ENCODE peak calls at places on chromosomes 5 and 9, in ten cellular contexts. A, C, R, X, P, D, T, L, S and M are unnamed samples. For H3K27me3, the result is how much of the 10 kb centered on the place peaks cover.

GRCh38 chr9:113479150-113479761 is 15.7 kb downstream of the RGS3 start:
- DNase-seq in A (peak), C (no peak), R (peak), X (no peak), P (peak), D (no peak), T (no peak), L (no peak), S (no peak), M (no peak)

GRCh38 chr5:82313016-82313415 is 34.9 kb upstream of the RPS23 start:
- DNase-seq in A (no peak), C (no peak), R (no peak), X (peak), P (no peak), D (no peak), T (no peak), L (no peak), S (no peak), M (no peak)

GRCh38 chr9:126927419-126927818 is 12.8 kb downstream of the RALGPS1 start:
- DNase-seq in A (no peak), C (no peak), R (no peak), X (no peak), P (no peak), D (no peak), T (no peak), L (no peak), S (no peak), M (peak)

GRCh38 chr9:94805585-94805984 is 79.1 kb downstream of the AOPEP start:
- DNase-seq in A (no peak), C (no peak), R (no peak), X (peak), P (no peak), D (no peak), T (no peak), L (peak), S (no peak), M (no peak)

GRCh38 chr5:144203750-144204596 is 33.3 kb downstream of the KCTD16 start:
- DNase-seq in A (peak), C (no peak), R (peak), X (peak), P (no peak), D (no peak), T (no peak), L (peak), S (no peak), M (no peak)

GRCh38 chr5:119332978-119333401 is 22.8 kb upstream of the TNFAIP8 start:
- DNase-seq in A (peak), C (no peak), R (no peak), X (no peak), P (no peak), D (no peak), T (no peak), L (no peak), S (no peak), M (no peak)

GRCh38 chr5:169395136-169395535 is 94.2 kb upstream of the SLIT3 start:
- DNase-seq in A (no peak), C (no peak), R (no peak), X (no peak), P (no peak), D (no peak), T (no peak), L (no peak), S (no peak), M (no peak)

GRCh38 chr9:98251554-98251953 is 3.9 kb downstream of the TBC1D2 start:
- DNase-seq in A (no peak), C (no peak), R (no peak), X (peak), P (no peak), D (no peak), T (no peak), L (no peak), S (no peak), M (no peak)

GRCh38 chr5:173395257-173395932 is 67.2 kb upstream of the STC2 start:
- DNase-seq in A (no peak), C (no peak), R (no peak), X (peak), P (no peak), D (no peak), T (no peak), L (no peak), S (no peak), M (no peak)

GRCh38 chr5:74865799-74866652 is at the start of gene FAM169A:
- DNase-seq in A (peak), C (peak), R (peak), X (no peak), P (peak), D (peak), T (peak), L (peak), S (peak), M (peak)

GRCh38 chr5:81698806-81699205 is 52.1 kb downstream of the SSBP2 start:
- DNase-seq in A (no peak), C (no peak), R (no peak), X (no peak), P (no peak), D (no peak), T (no peak), L (no peak), S (no peak), M (no peak)

GRCh38 chr5:172178301-172179031 is 9.6 kb downstream of the STK10 start:
- DNase-seq in A (peak), C (no peak), R (peak), X (no peak), P (no peak), D (peak), T (no peak), L (no peak), S (no peak), M (no peak)

DNA sequence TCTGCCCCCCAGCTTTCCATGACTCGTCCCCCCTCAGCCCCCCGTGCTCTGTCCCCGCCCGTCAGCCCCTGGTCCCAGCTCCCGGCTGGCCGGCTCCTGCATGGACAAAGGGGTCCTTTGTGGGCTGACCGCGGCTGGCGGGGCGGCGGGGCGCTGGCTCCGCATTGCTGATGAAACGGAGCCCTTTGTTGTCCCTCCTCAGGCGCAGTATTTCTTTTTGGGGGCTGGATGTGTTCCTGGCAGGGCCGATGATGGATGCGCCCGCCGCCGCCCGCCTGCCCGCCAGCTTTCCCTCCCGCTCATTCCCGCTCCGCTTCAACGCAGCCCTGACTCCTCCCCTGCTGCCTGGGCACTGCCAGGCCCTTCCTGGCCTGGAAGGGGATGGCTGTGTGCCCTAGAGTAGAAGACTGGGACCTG is 28.8 kb downstream of the CXXC5 start:
- DNase-seq in A (no peak), C (no peak), R (no peak), X (no peak), P (no peak), D (no peak), T (no peak), L (peak), S (no peak), M (no peak)
- H3K27me3 ChIP-seq in A (under half), C (under half), R (under half), X (under half), P (under half), D (under half), T (under half), L (under half), S (under half), M (under half)

GRCh38 chr5:124114911-124115310 is 602.9 kb downstream of the CSNK1G3 start:
- DNase-seq in A (no peak), C (no peak), R (no peak), X (no peak), P (no peak), D (no peak), T (no peak), L (no peak), S (no peak), M (no peak)
- H3K27me3 ChIP-seq in A (under half), C (under half), R (under half), X (under half), P (under half), D (under half), T (under half), L (under half), S (under half), M (under half)

GRCh38 chr5:150189728-150190502 is at the start of gene SLC6A7:
- DNase-seq in A (no peak), C (no peak), R (no peak), X (no peak), P (no peak), D (no peak), T (no peak), L (peak), S (no peak), M (no peak)
- H3K27me3 ChIP-seq in A (under half), C (under half), R (under half), X (under half), P (under half), D (under half), T (under half), L (under half), S (under half), M (under half)

GRCh38 chr9:25584611-25585010 is 93.6 kb downstream of the TUSC1 start:
- DNase-seq in A (no peak), C (no peak), R (no peak), X (no peak), P (no peak), D (no peak), T (no peak), L (no peak), S (no peak), M (no peak)
- H3K27me3 ChIP-seq in A (under half), C (under half), R (under half), X (under half), P (under half), D (under half), T (under half), L (under half), S (under half), M (under half)

GRCh38 chr9:134637696-134638502 is 3.7 kb upstream of the COL5A1 start:
- DNase-seq in A (no peak), C (peak), R (no peak), X (no peak), P (no peak), D (no peak), T (peak), L (no peak), S (no peak), M (no peak)

GRCh38 chr9:134640491-134641172 is 971 bp upstream of the COL5A1 start:
- DNase-seq in A (no peak), C (no peak), R (no peak), X (no peak), P (no peak), D (no peak), T (no peak), L (no peak), S (no peak), M (no peak)

GRCh38 chr9:134639994-134640393 is 1.6 kb upstream of the COL5A1 start:
- DNase-seq in A (no peak), C (no peak), R (no peak), X (no peak), P (no peak), D (no peak), T (no peak), L (no peak), S (no peak), M (no peak)

GRCh38 chr9:134637241-134637640 is 4.4 kb upstream of the COL5A1 start:
- DNase-seq in A (no peak), C (peak), R (no peak), X (no peak), P (no peak), D (peak), T (peak), L (no peak), S (no peak), M (peak)

GRCh38 chr9:134638503-134639090 is 3.0 kb upstream of the COL5A1 start:
- DNase-seq in A (no peak), C (no peak), R (no peak), X (no peak), P (no peak), D (no peak), T (no peak), L (no peak), S (no peak), M (no peak)
- H3K27me3 ChIP-seq in A (under half), C (under half), R (under half), X (under half), P (under half), D (under half), T (under half), L (under half), S (under half), M (under half)

GRCh38 chr5:115815693-115816225 is 700 bp downstream of the CDO1 start:
- DNase-seq in A (no peak), C (no peak), R (no peak), X (no peak), P (no peak), D (no peak), T (peak), L (peak), S (peak), M (peak)
- H3K27me3 ChIP-seq in A (under half), C (half or more), R (under half), X (under half), P (under half), D (under half), T (under half), L (under half), S (under half), M (under half)

DNA sequence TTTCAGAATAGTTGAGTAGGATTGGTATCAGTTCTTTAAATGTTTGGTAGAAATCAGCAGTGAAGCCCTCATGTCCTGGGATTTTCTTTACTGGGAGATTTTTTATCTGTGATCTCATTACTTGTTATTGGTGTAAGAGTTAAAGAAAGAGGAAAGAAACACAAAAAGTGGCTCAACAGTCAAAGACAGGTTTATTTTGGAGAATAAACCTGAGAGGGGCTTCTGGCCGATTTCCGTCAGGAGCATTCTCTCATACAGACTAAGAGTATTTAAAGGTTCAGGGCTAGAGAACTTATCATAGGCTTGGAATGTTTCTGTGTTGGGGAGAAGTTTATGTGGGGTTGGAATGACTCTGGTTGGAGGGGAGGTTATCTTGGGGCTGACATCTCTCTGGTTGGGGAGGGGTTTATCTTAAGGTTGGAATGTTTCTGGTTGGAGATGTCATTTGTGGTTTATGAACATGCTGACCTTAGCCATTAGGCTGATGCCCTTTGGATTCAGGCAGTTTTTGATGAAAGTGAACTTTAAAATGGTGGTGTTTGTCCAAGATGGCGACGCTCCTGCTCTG is 62.5 kb downstream of the CFAP95 start:
- DNase-seq in A (no peak), C (no peak), R (no peak), X (no peak), P (no peak), D (no peak), T (no peak), L (no peak), S (no peak), M (no peak)
- H3K27me3 ChIP-seq in A (under half), C (under half), R (under half), X (under half), P (under half), D (under half), T (under half), L (under half), S (under half), M (under half)

GRCh38 chr9:136275655-136276429 is 28.1 kb downstream of the CCDC187 start:
- DNase-seq in A (no peak), C (no peak), R (peak), X (no peak), P (no peak), D (no peak), T (no peak), L (peak), S (no peak), M (no peak)
- H3K27me3 ChIP-seq in A (under half), C (under half), R (under half), X (under half), P (under half), D (under half), T (under half), L (half or more), S (under half), M (under half)

DNA sequence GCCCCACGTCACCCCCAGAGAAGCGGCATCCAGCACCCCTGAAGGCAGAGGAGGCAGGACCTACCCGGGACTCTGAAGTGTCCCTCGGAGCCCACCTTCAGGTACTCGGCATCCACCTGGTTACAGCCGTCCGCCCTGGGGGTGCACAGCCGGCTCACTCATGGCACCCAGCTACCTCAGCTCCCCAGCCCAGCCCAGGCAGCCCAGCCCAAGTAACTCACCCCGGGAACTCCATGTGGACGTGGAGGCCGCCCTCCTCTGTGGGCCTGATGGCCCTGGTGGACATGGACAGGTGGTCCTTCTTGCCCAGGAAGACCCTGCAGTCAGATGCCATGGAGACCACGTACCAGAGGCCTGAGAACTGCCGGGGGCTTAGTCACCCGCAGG is 676 bp downstream of the LCN15 start:
- DNase-seq in A (no peak), C (no peak), R (no peak), X (no peak), P (no peak), D (no peak), T (no peak), L (no peak), S (no peak), M (peak)
- H3K27me3 ChIP-seq in A (under half), C (under half), R (under half), X (under half), P (under half), D (under half), T (under half), L (under half), S (under half), M (under half)